ENCODE peak calls at places on chromosomes 5 and 9, in eight cellular contexts. M is GM23248; A is Daoy; R is stimulated activated CD4-positive, alpha-beta T cell treated with anti-CD3 and anti-CD28 coated beads, Interleukin-4, amount 100 ng/mL, for 24 hours; S is activated effector memory CD4-positive, alpha-beta T cell treated with anti-CD3 and anti-CD28 coated beads, Interleukin-2, amount 50 U/mL, for 16 hours; P is upper lobe of right lung; Y is ELF-1; H is OCI-M1. I is an unnamed sample.
A peak's percentile ranks its signal among the peaks of the same experiment; 100 is the strongest.

GRCh38 chr5:171367424-171368370 is 20.0 kb upstream of the NPM1 start:
- DNase-seq in M (peak; percentile 40), A (peak; percentile 83), R (no peak), S (peak; percentile 3), P (peak; percentile 15), Y (no peak), H (no peak), I (no peak)

GRCh38 chr5:101728933-101729332 is 567.2 kb downstream of the SLCO4C1 start:
- DNase-seq in M (peak; percentile 2), A (no peak), R (no peak), S (no peak), P (no peak), Y (no peak), H (peak; percentile 53), I (no peak)

GRCh38 chr9:83281306-83282255 is 218.6 kb upstream of the RASEF start:
- DNase-seq in M (peak; percentile 73), A (peak; percentile 75), R (no peak), S (no peak), P (no peak), Y (no peak), H (peak; percentile 18), I (no peak)

GRCh38 chr5:1002836-1003235 is 5.8 kb upstream of the NKD2 start:
- DNase-seq in M (no peak), A (no peak), R (no peak), S (peak; percentile 44), P (no peak), Y (no peak), H (no peak), I (no peak)

GRCh38 chr5:38639377-38640011 is 83.0 kb upstream of the LIFR start:
- DNase-seq in M (no peak), A (no peak), R (no peak), S (no peak), P (no peak), Y (no peak), H (no peak), I (no peak)

GRCh38 chr9:99876190-99876589 is 30.3 kb upstream of the STX17 start:
- DNase-seq in M (no peak), A (no peak), R (no peak), S (no peak), P (no peak), Y (no peak), H (no peak), I (no peak)

GRCh38 chr9:136192289-136193126 is 12.4 kb downstream of the LHX3 start:
- DNase-seq in M (peak; percentile 32), A (no peak), R (no peak), S (no peak), P (no peak), Y (no peak), H (peak; percentile 30), I (no peak)

GRCh38 chr5:172284275-172284971 is 859 bp upstream of the UBTD2 start:
- DNase-seq in M (peak; percentile 61), A (peak; percentile 21), R (peak; percentile 14), S (no peak), P (no peak), Y (peak; percentile 50), H (peak; percentile 74), I (peak; percentile 52)

GRCh38 chr9:26502311-26502710 is 390.3 kb downstream of the CAAP1 start:
- DNase-seq in M (no peak), A (no peak), R (no peak), S (no peak), P (no peak), Y (peak; percentile 42), H (peak; percentile 23), I (no peak)

GRCh38 chr9:96136992-96137665 is 164.8 kb downstream of the HSD17B3 start:
- DNase-seq in M (peak; percentile 79), A (peak; percentile 79), R (no peak), S (no peak), P (no peak), Y (peak; percentile 81), H (peak; percentile 78), I (no peak)

GRCh38 chr5:93532370-93532769 is 48.6 kb downstream of the NR2F1-AS1 start:
- DNase-seq in M (peak; percentile 92), A (peak; percentile 5), R (no peak), S (no peak), P (no peak), Y (peak; percentile 2), H (peak; percentile 30), I (no peak)

GRCh38 chr9:22206833-22207232 is 197.7 kb upstream of the CDKN2B start:
- DNase-seq in M (no peak), A (no peak), R (no peak), S (no peak), P (no peak), Y (no peak), H (peak; percentile 6), I (no peak)

GRCh38 chr9:22136446-22137140 is 127.5 kb upstream of the CDKN2B start:
- DNase-seq in M (peak; percentile 92), A (no peak), R (no peak), S (no peak), P (no peak), Y (no peak), H (no peak), I (no peak)

GRCh38 chr9:4887556-4887955 is 94.8 kb downstream of the RCL1 start:
- DNase-seq in M (peak; percentile 57), A (peak; percentile 16), R (no peak), S (no peak), P (peak; percentile 70), Y (no peak), H (no peak), I (no peak)

GRCh38 chr9:105415344-105415980 is 32.4 kb upstream of the FSD1L start:
- DNase-seq in M (peak; percentile 60), A (peak; percentile 67), R (peak; percentile 68), S (peak; percentile 79), P (no peak), Y (peak; percentile 68), H (peak; percentile 70), I (peak; percentile 18)

GRCh38 chr9:77563205-77563604 is 84.9 kb downstream of the GNA14 start:
- DNase-seq in M (no peak), A (no peak), R (no peak), S (no peak), P (no peak), Y (no peak), H (no peak), I (no peak)

GRCh38 chr5:59473611-59474010 is 419.9 kb downstream of the PDE4D start:
- DNase-seq in M (no peak), A (no peak), R (no peak), S (no peak), P (no peak), Y (no peak), H (no peak), I (no peak)

GRCh38 chr5:17355585-17356346 is 138.3 kb downstream of the BASP1 start:
- DNase-seq in M (peak; percentile 81), A (peak; percentile 28), R (no peak), S (no peak), P (no peak), Y (no peak), H (no peak), I (no peak)